ENCODE peak calls at places on chromosomes 12 and 14, in four cellular contexts. One of them, this sample, is unnamed.

GRCh38 chr12:60263146-60263545 is 667.3 kb downstream of the SLC16A7 start:
- ATAC-seq in psoas muscle: no peak
- ATAC-seq in heart right ventricle: no peak
- ATAC-seq in PC-3: peak; percentile 8
- ATAC-seq in this sample: no peak

GRCh38 chr14:52919971-52920370 is 30.9 kb downstream of the FERMT2 start:
- ATAC-seq in psoas muscle: no peak
- ATAC-seq in heart right ventricle: no peak
- ATAC-seq in PC-3: peak; percentile 62
- ATAC-seq in this sample: no peak

GRCh38 chr14:91394105-91395081 is 23.2 kb downstream of the CCDC88C start:
- ATAC-seq in psoas muscle: no peak
- ATAC-seq in heart right ventricle: no peak
- ATAC-seq in PC-3: no peak
- ATAC-seq in this sample: no peak

GRCh38 chr12:92743026-92743425 is 40.2 kb downstream of the PLEKHG7 start:
- ATAC-seq in psoas muscle: no peak
- ATAC-seq in heart right ventricle: no peak
- ATAC-seq in PC-3: no peak
- ATAC-seq in this sample: no peak

GRCh38 chr12:104925501-104925900 is 32.6 kb downstream of the SLC41A2 start:
- ATAC-seq in psoas muscle: no peak
- ATAC-seq in heart right ventricle: no peak
- ATAC-seq in PC-3: no peak
- ATAC-seq in this sample: no peak

GRCh38 chr12:116427200-116427932 is 131.8 kb upstream of the MAP1LC3B2 start:
- ATAC-seq in psoas muscle: no peak
- ATAC-seq in heart right ventricle: no peak
- ATAC-seq in PC-3: no peak
- ATAC-seq in this sample: no peak

GRCh38 chr12:115998789-115999478 is 278.6 kb downstream of the MED13L start:
- ATAC-seq in psoas muscle: no peak
- ATAC-seq in heart right ventricle: no peak
- ATAC-seq in PC-3: peak; percentile 65
- ATAC-seq in this sample: no peak

GRCh38 chr14:105472496-105472991 is 2.1 kb upstream of the CRIP2 start:
- ATAC-seq in psoas muscle: no peak
- ATAC-seq in heart right ventricle: peak; percentile 5
- ATAC-seq in PC-3: no peak
- ATAC-seq in this sample: no peak

GRCh38 chr12:101207086-101207780 is 2.8 kb downstream of the SLC5A8 start:
- ATAC-seq in psoas muscle: no peak
- ATAC-seq in heart right ventricle: no peak
- ATAC-seq in PC-3: no peak
- ATAC-seq in this sample: no peak

GRCh38 chr12:99981639-99982190 is 3.0 kb downstream of the ANKS1B start:
- ATAC-seq in psoas muscle: no peak
- ATAC-seq in heart right ventricle: no peak
- ATAC-seq in PC-3: no peak
- ATAC-seq in this sample: no peak

GRCh38 chr12:84874125-84874824 is 38.3 kb downstream of the SLC6A15 start:
- ATAC-seq in psoas muscle: no peak
- ATAC-seq in heart right ventricle: no peak
- ATAC-seq in PC-3: peak; percentile 93
- ATAC-seq in this sample: peak; percentile 58

GRCh38 chr14:102464846-102465341 is 44.7 kb downstream of the ANKRD9 start:
- ATAC-seq in psoas muscle: no peak
- ATAC-seq in heart right ventricle: no peak
- ATAC-seq in PC-3: no peak
- ATAC-seq in this sample: no peak

GRCh38 chr12:46470039-46470627 is 97.6 kb upstream of the SLC38A2 start:
- ATAC-seq in psoas muscle: no peak
- ATAC-seq in heart right ventricle: no peak
- ATAC-seq in PC-3: no peak
- ATAC-seq in this sample: no peak

GRCh38 chr14:37466623-37467088 is 128.4 kb downstream of the FOXA1 start:
- ATAC-seq in psoas muscle: no peak
- ATAC-seq in heart right ventricle: no peak
- ATAC-seq in PC-3: no peak
- ATAC-seq in this sample: no peak

GRCh38 chr14:104939666-104940410 is 15.2 kb downstream of the PLD4 start:
- ATAC-seq in psoas muscle: no peak
- ATAC-seq in heart right ventricle: no peak
- ATAC-seq in PC-3: no peak
- ATAC-seq in this sample: no peak

GRCh38 chr12:126747530-126748149 is 1519.3 kb upstream of the TMEM132C start:
- ATAC-seq in psoas muscle: no peak
- ATAC-seq in heart right ventricle: no peak
- ATAC-seq in PC-3: peak; percentile 94
- ATAC-seq in this sample: no peak

GRCh38 chr14:22118894-22119477 is 445.4 kb upstream of the OR4E1 start:
- ATAC-seq in psoas muscle: no peak
- ATAC-seq in heart right ventricle: no peak
- ATAC-seq in PC-3: no peak
- ATAC-seq in this sample: no peak

GRCh38 chr12:20364501-20364900 is 3.8 kb upstream of the PDE3A start:
- ATAC-seq in psoas muscle: no peak
- ATAC-seq in heart right ventricle: peak; percentile 6
- ATAC-seq in PC-3: no peak
- ATAC-seq in this sample: no peak

GRCh38 chr14:33569844-33570716 is 380.8 kb downstream of the EGLN3 start:
- ATAC-seq in psoas muscle: no peak
- ATAC-seq in heart right ventricle: no peak
- ATAC-seq in PC-3: peak; percentile 70
- ATAC-seq in this sample: no peak

GRCh38 chr14:51513281-51513680 is 138.4 kb upstream of the FRMD6 start:
- ATAC-seq in psoas muscle: no peak
- ATAC-seq in heart right ventricle: no peak
- ATAC-seq in PC-3: no peak
- ATAC-seq in this sample: no peak

GRCh38 chr14:87994974-87995373 is 2.0 kb upstream of the GALC start:
- ATAC-seq in psoas muscle: no peak
- ATAC-seq in heart right ventricle: no peak
- ATAC-seq in PC-3: no peak
- ATAC-seq in this sample: no peak

GRCh38 chr12:102885043-102885932 is 31.8 kb downstream of the PAH start:
- ATAC-seq in psoas muscle: no peak
- ATAC-seq in heart right ventricle: no peak
- ATAC-seq in PC-3: no peak
- ATAC-seq in this sample: no peak

GRCh38 chr12:45342848-45343247 is 127.0 kb downstream of the ANO6 start:
- ATAC-seq in psoas muscle: no peak
- ATAC-seq in heart right ventricle: no peak
- ATAC-seq in PC-3: no peak
- ATAC-seq in this sample: no peak

GRCh38 chr14:23035303-23036164 is 834 bp upstream of the PSMB5 start:
- ATAC-seq in psoas muscle: no peak
- ATAC-seq in heart right ventricle: no peak
- ATAC-seq in PC-3: no peak
- ATAC-seq in this sample: no peak

GRCh38 chr14:53144244-53144643 is 8.9 kb downstream of the DDHD1 start:
- ATAC-seq in psoas muscle: no peak
- ATAC-seq in heart right ventricle: no peak
- ATAC-seq in PC-3: no peak
- ATAC-seq in this sample: no peak

GRCh38 chr12:112192475-112192874 is 67.1 kb downstream of the TRAFD1 start:
- ATAC-seq in psoas muscle: no peak
- ATAC-seq in heart right ventricle: no peak
- ATAC-seq in PC-3: no peak
- ATAC-seq in this sample: no peak

GRCh38 chr14:37172024-37172869 is at the start of gene SLC25A21:
- ATAC-seq in psoas muscle: peak; percentile 97
- ATAC-seq in heart right ventricle: peak; percentile 95
- ATAC-seq in PC-3: peak; percentile 94
- ATAC-seq in this sample: peak; percentile 85

GRCh38 chr14:44812672-44813071 is 149.1 kb downstream of the KLHL28 start:
- ATAC-seq in psoas muscle: no peak
- ATAC-seq in heart right ventricle: no peak
- ATAC-seq in PC-3: no peak
- ATAC-seq in this sample: no peak

GRCh38 chr14:24774167-24774915 is 140.4 kb upstream of the GZMB start:
- ATAC-seq in psoas muscle: no peak
- ATAC-seq in heart right ventricle: peak; percentile 96
- ATAC-seq in PC-3: no peak
- ATAC-seq in this sample: no peak

GRCh38 chr12:3101309-3102022 is 24.3 kb downstream of the TSPAN9 start:
- ATAC-seq in psoas muscle: no peak
- ATAC-seq in heart right ventricle: no peak
- ATAC-seq in PC-3: peak; percentile 27
- ATAC-seq in this sample: no peak

GRCh38 chr12:115661103-115661502 is 616.4 kb downstream of the MED13L start:
- ATAC-seq in psoas muscle: no peak
- ATAC-seq in heart right ventricle: peak; percentile 49
- ATAC-seq in PC-3: no peak
- ATAC-seq in this sample: no peak

GRCh38 chr12:85186236-85186635 is 93.8 kb upstream of the ALX1 start:
- ATAC-seq in psoas muscle: no peak
- ATAC-seq in heart right ventricle: no peak
- ATAC-seq in PC-3: no peak
- ATAC-seq in this sample: no peak

GRCh38 chr12:116855744-116856470 is 25.3 kb downstream of the HRK start:
- ATAC-seq in psoas muscle: no peak
- ATAC-seq in heart right ventricle: no peak
- ATAC-seq in PC-3: peak; percentile 59
- ATAC-seq in this sample: no peak

GRCh38 chr12:103632554-103633216 is 45.6 kb downstream of the STAB2 start:
- ATAC-seq in psoas muscle: no peak
- ATAC-seq in heart right ventricle: no peak
- ATAC-seq in PC-3: peak; percentile 88
- ATAC-seq in this sample: no peak

GRCh38 chr14:24879661-24880381 is 170.1 kb downstream of the STXBP6 start:
- ATAC-seq in psoas muscle: no peak
- ATAC-seq in heart right ventricle: peak; percentile 22
- ATAC-seq in PC-3: no peak
- ATAC-seq in this sample: peak; percentile 25

GRCh38 chr12:68367136-68367535 is 35.0 kb upstream of the MDM1 start:
- ATAC-seq in psoas muscle: no peak
- ATAC-seq in heart right ventricle: no peak
- ATAC-seq in PC-3: no peak
- ATAC-seq in this sample: no peak

GRCh38 chr14:93944348-93945069 is 17.4 kb downstream of the FAM181A start:
- ATAC-seq in psoas muscle: peak; percentile 60
- ATAC-seq in heart right ventricle: no peak
- ATAC-seq in PC-3: no peak
- ATAC-seq in this sample: no peak

GRCh38 chr14:93945070-93945399 is 17.9 kb downstream of the FAM181A start:
- ATAC-seq in psoas muscle: peak; percentile 62
- ATAC-seq in heart right ventricle: no peak
- ATAC-seq in PC-3: no peak
- ATAC-seq in this sample: no peak

GRCh38 chr14:93941293-93941910 is 14.3 kb downstream of the FAM181A start:
- ATAC-seq in psoas muscle: peak; percentile 20
- ATAC-seq in heart right ventricle: no peak
- ATAC-seq in PC-3: peak; percentile 63
- ATAC-seq in this sample: peak; percentile 40

GRCh38 chr14:93943930-93944329 is 16.8 kb downstream of the FAM181A start:
- ATAC-seq in psoas muscle: peak; percentile 6
- ATAC-seq in heart right ventricle: no peak
- ATAC-seq in PC-3: no peak
- ATAC-seq in this sample: no peak

GRCh38 chr14:93943052-93943451 is 15.9 kb downstream of the FAM181A start:
- ATAC-seq in psoas muscle: no peak
- ATAC-seq in heart right ventricle: no peak
- ATAC-seq in PC-3: no peak
- ATAC-seq in this sample: no peak
- H3K27me3 ChIP-seq in psoas muscle: no peaks in the 10 kb centered on the region
- H3K27me3 ChIP-seq in heart right ventricle: no peaks in the 10 kb centered on the region
- H3K27me3 ChIP-seq in PC-3: no peaks in the 10 kb centered on the region
- H3K27me3 ChIP-seq in this sample: peaks cover 9% of the 10 kb centered on the region

DNA sequence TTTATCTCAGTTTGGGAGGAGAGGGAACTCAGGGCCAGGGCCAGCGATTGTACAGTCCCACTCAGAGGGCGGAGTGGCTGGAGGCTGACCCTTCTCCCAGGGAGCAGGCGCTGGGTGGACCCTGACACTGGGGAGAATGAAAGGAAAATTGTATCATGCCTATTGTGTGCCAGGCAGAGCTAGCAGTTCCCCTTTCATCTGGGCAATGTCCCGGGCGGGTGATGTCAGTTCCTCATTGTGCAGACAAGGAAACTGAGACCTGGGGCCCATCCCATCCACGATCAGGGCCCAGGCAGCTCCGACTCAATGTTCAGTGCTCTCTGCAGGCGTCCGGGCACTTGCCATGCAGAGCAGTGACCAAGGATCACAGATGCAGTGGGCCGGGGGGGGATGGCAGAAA is 101.9 kb upstream of the RTL1 start:
- ATAC-seq in psoas muscle: no peak
- ATAC-seq in heart right ventricle: no peak
- ATAC-seq in PC-3: no peak
- ATAC-seq in this sample: peak; percentile 60
- H3K4me3 ChIP-seq in psoas muscle: no peak overlapping the region
- H3K4me3 ChIP-seq in heart right ventricle: no peak overlapping the region
- H3K4me3 ChIP-seq in PC-3: no peak overlapping the region
- H3K4me3 ChIP-seq in this sample: no peak overlapping the region

GRCh38 chr14:74429221-74429691 is 3.2 kb upstream of the SYNDIG1L start:
- ATAC-seq in psoas muscle: no peak
- ATAC-seq in heart right ventricle: no peak
- ATAC-seq in PC-3: no peak
- ATAC-seq in this sample: no peak
- H3K27me3 ChIP-seq in psoas muscle: peaks cover 25% of the 10 kb centered on the region
- H3K27me3 ChIP-seq in heart right ventricle: no peaks in the 10 kb centered on the region
- H3K27me3 ChIP-seq in PC-3: peaks cover 53% of the 10 kb centered on the region
- H3K27me3 ChIP-seq in this sample: peaks cover 22% of the 10 kb centered on the region

GRCh38 chr14:69616408-69616773 is 5.0 kb downstream of the SUSD6 start:
- ATAC-seq in psoas muscle: no peak
- ATAC-seq in heart right ventricle: no peak
- ATAC-seq in PC-3: no peak
- ATAC-seq in this sample: no peak
- H3K4me3 ChIP-seq in psoas muscle: peak overlapping the region; percentile 41
- H3K4me3 ChIP-seq in heart right ventricle: peak overlapping the region; percentile 6
- H3K4me3 ChIP-seq in PC-3: no peak overlapping the region
- H3K4me3 ChIP-seq in this sample: peak overlapping the region; percentile 32

GRCh38 chr12:113472191-113473190 is 820 bp upstream of the LHX5 start:
- ATAC-seq in psoas muscle: no peak
- ATAC-seq in heart right ventricle: no peak
- ATAC-seq in PC-3: no peak
- ATAC-seq in this sample: no peak
- H3K27me3 ChIP-seq in psoas muscle: peaks cover 96% of the 10 kb centered on the region
- H3K27me3 ChIP-seq in heart right ventricle: peaks cover 53% of the 10 kb centered on the region
- H3K27me3 ChIP-seq in PC-3: peaks cover 96% of the 10 kb centered on the region
- H3K27me3 ChIP-seq in this sample: peaks cover 100% of the 10 kb centered on the region

DNA sequence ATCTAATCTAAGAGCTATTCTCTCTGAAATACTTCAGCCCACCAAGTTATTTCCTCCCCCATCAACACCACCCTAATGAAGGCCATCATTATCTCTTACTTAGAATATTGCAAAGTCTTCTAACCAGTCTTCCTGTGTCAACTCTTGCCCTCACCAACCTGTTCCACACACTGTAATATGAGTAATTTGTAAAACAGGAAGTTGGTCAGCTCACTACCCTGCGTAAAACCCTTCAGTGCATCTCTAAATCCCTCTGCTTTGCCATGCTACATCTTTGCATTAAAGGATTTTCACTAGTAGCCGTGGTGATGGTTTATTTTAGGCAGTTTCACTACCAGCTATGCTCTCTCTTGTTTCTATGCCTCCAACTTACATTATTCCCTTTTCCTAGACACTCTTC is 70.0 kb downstream of the KIF21A start:
- ATAC-seq in psoas muscle: no peak
- ATAC-seq in heart right ventricle: no peak
- ATAC-seq in PC-3: peak; percentile 79
- ATAC-seq in this sample: no peak
- H3K4me3 ChIP-seq in psoas muscle: no peak overlapping the region
- H3K4me3 ChIP-seq in heart right ventricle: no peak overlapping the region
- H3K4me3 ChIP-seq in PC-3: no peak overlapping the region
- H3K4me3 ChIP-seq in this sample: no peak overlapping the region

This sample was measured in gastroesophageal sphincter.